ENCODE peak calls at places on chromosomes 6 and 20, in five cellular contexts. L is T-helper 9 cell, H is EH, Q is ACHN, G is iris pigment epithelial cell. J is an unnamed sample.

GRCh38 chr20:10419550-10420133 is 14.4 kb downstream of the MKKS start:
- DNase-seq in Q (peak), H (no peak), G (peak), L (no peak), J (no peak)

GRCh38 chr6:144607998-144608736 is 323.0 kb downstream of the UTRN start:
- DNase-seq in Q (no peak), H (no peak), G (no peak), L (no peak), J (no peak)

GRCh38 chr6:31940256-31940664 is 5.6 kb upstream of the CFB start:
- DNase-seq in Q (no peak), H (peak), G (peak), L (no peak), J (no peak)

GRCh38 chr20:41570552-41570951 is 47.6 kb downstream of the CHD6 start:
- DNase-seq in G (peak), Q (no peak), H (peak), L (no peak), J (no peak)

GRCh38 chr6:25278557-25278913 is 639 bp upstream of the CARMIL1 start:
- DNase-seq in H (no peak), G (no peak), Q (no peak), L (no peak), J (no peak)

GRCh38 chr6:144195671-144196070 is 45.4 kb downstream of the STX11 start:
- DNase-seq in H (peak), G (peak), L (no peak), Q (no peak), J (no peak)

GRCh38 chr20:60788070-60788469 is 464.0 kb upstream of the CDH4 start:
- DNase-seq in L (no peak), H (no peak), G (no peak), Q (no peak), J (no peak)

GRCh38 chr20:17940447-17940971 is 28.1 kb downstream of the SNX5 start:
- DNase-seq in G (no peak), Q (no peak), H (no peak), L (no peak), J (no peak)

GRCh38 chr20:39851459-39851858 is 837.6 kb downstream of the MAFB start:
- DNase-seq in L (no peak), Q (no peak), G (no peak), H (peak), J (no peak)

GRCh38 chr6:85498596-85499258 is 48.8 kb downstream of the NT5E start:
- DNase-seq in Q (no peak), G (peak), H (peak), L (no peak), J (no peak)

GRCh38 chr6:72413884-72414283 is 208.0 kb upstream of the KCNQ5 start:
- DNase-seq in H (no peak), Q (no peak), L (no peak), G (peak), J (no peak)

GRCh38 chr6:3252369-3252768 is 6.4 kb upstream of the PSMG4 start:
- DNase-seq in L (no peak), H (no peak), Q (no peak), G (no peak), J (no peak)

GRCh38 chr6:97497713-97498331 is 214.8 kb upstream of the MMS22L start:
- DNase-seq in Q (peak), H (peak), G (peak), L (peak), J (no peak)

GRCh38 chr6:100456881-100457220 is 7.9 kb downstream of the SIM1 start:
- DNase-seq in Q (no peak), L (no peak), H (no peak), G (no peak), J (no peak)

GRCh38 chr6:30614044-30614842 is 2.8 kb downstream of the PPP1R10 start:
- DNase-seq in L (no peak), H (peak), G (no peak), Q (no peak), J (no peak)

GRCh38 chr20:10344953-10345352 is 89.1 kb downstream of the MKKS start:
- DNase-seq in Q (no peak), L (no peak), H (no peak), G (no peak), J (no peak)

GRCh38 chr6:180295-180694 is 112.0 kb upstream of the DUSP22 start:
- DNase-seq in Q (no peak), L (no peak), G (no peak), H (no peak), J (no peak)